ENCODE peak calls at places on chromosomes 6 and 20, in eight cellular contexts. N is suprapubic skin, J is endothelial cell of umbilical vein, D is pancreas, Z is PC-3, Y is uterus, B is HCT116, I is ovary. K is an unnamed sample.

GRCh38 chr6:119119989-119120388 is 41.5 kb upstream of the FAM184A start:
- DNase-seq in N (no peak), J (no peak), D (no peak), Z (peak; percentile 15), Y (no peak), B (no peak), I (no peak), K (no peak)

GRCh38 chr6:39451831-39452230 is 129.3 kb upstream of the KCNK16 start:
- DNase-seq in N (no peak), J (no peak), D (no peak), Z (peak; percentile 6), Y (no peak), B (peak; percentile 12), I (no peak), K (no peak)

GRCh38 chr6:110180228-110181008 is at the start of gene CDC40:
- DNase-seq in N (peak; percentile 83), J (no peak), D (peak; percentile 73), Z (no peak), Y (peak; percentile 58), B (no peak), I (peak; percentile 72), K (no peak)

GRCh38 chr6:140225587-140226438 is 851.4 kb upstream of the CITED2 start:
- DNase-seq in N (no peak), J (peak; percentile 81), D (no peak), Z (peak; percentile 11), Y (no peak), B (no peak), I (no peak), K (no peak)

GRCh38 chr6:130680118-130680517 is 147.1 kb upstream of the SMLR1 start:
- DNase-seq in N (no peak), J (no peak), D (no peak), Z (no peak), Y (no peak), B (no peak), I (no peak), K (no peak)

GRCh38 chr20:50540620-50541605 is 30.7 kb downstream of the PTPN1 start:
- DNase-seq in N (no peak), J (peak; percentile 94), D (no peak), Z (peak; percentile 78), Y (no peak), B (peak; percentile 91), I (no peak), K (peak; percentile 52)

GRCh38 chr6:3061501-3061941 is 6.8 kb upstream of the RIPK1 start:
- DNase-seq in N (no peak), J (no peak), D (no peak), Z (peak; percentile 93), Y (no peak), B (no peak), I (no peak), K (no peak)

GRCh38 chr6:38827024-38827423 is 111.9 kb downstream of the DNAH8 start:
- DNase-seq in N (no peak), J (no peak), D (no peak), Z (no peak), Y (no peak), B (no peak), I (no peak), K (no peak)

GRCh38 chr6:157764346-157765068 is 58.5 kb upstream of the SNX9 start:
- DNase-seq in N (peak; percentile 94), J (peak; percentile 99), D (peak; percentile 66), Z (peak; percentile 95), Y (peak; percentile 90), B (peak; percentile 91), I (peak; percentile 61), K (peak; percentile 100)

DNA sequence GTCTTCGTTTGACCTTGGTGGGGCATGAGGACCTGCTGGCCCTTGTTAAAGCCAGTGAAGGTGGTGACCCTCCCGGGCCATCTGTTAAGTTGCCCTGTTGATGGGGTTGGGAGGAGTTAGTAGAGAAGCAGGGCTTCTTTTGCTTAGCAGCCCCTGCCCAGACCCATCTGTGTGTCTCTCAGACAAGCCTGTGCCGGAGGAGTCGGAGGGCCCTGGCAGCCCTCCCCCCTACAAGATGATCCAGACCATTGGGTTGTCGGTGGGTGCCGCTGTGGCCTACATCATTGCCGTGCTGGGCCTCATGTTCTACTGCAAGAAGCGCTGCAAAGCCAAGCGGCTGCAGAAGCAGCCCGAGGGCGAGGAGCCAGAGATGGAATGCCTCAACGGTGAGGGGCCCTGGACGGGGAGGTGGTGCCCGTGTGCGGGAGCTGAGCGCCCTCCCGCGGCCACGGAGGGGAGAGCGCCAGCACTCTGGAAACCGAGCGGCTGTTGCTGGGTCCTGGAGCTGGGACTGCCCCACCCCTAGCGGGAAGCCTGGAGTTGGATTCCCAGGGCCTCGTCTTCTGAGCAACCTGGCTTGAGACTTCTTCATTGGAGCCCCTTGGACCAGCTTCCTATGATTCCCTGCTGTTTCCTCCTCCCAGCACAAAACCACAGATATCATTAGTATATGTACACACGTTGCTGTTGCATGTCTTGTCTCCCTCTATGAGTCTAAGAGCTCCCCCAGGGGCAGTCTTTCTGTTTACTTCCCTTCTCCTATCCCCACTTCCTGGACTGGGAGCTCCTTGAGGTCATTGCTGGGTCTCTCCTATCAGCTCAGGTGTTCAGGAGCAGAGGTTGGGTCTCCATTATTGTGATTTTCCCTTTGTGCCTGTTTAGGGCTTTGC is 27.6 kb upstream of the SRF start:
- DNase-seq in N (peak; percentile 89), J (peak; percentile 84), D (peak; percentile 92), Z (peak; percentile 91), Y (peak; percentile 94), B (peak; percentile 24), I (peak; percentile 97), K (peak; percentile 74)
- H3K4me3 ChIP-seq in N (no peak overlapping the region), J (no peak overlapping the region), D (no peak overlapping the region), Z (no peak overlapping the region), Y (no peak overlapping the region), B (no peak overlapping the region), I (no peak overlapping the region), K (no peak overlapping the region)

GRCh38 chr6:22071655-22072054 is 225.2 kb downstream of the PRL start:
- DNase-seq in N (no peak), J (peak; percentile 89), D (no peak), Z (no peak), Y (peak; percentile 43), B (no peak), I (peak; percentile 62), K (peak; percentile 22)
- H3K4me3 ChIP-seq in N (no peak overlapping the region), J (peak overlapping the region; percentile 45), D (no peak overlapping the region), Z (no peak overlapping the region), Y (peak overlapping the region; percentile 13), B (no peak overlapping the region), I (no peak overlapping the region), K (no peak overlapping the region)

DNA sequence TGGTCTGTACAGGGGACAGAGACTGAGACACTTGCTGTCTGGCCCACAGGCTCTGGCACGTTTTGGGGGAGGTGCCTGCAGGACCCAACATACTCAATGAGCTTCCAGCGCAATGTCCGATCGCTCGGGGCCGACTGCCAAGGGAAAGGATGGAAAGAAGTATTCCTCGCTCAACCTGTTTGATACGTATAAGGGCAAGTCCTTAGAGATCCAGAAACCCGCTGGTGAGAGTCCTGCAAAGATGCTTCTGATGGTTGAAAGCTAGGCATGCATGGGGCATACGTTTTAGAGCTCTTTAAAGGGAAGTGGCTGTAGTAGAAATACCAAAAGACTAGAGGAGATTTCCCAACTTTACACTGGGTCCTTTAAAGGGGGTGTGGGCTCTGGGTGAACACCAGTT is 2.2 kb downstream of the PRRC2A start:
- DNase-seq in N (no peak), J (no peak), D (no peak), Z (peak; percentile 60), Y (no peak), B (no peak), I (no peak), K (no peak)
- H3K4me3 ChIP-seq in N (peak overlapping the region; percentile 65), J (peak overlapping the region; percentile 95), D (no peak overlapping the region), Z (peak overlapping the region; percentile 99), Y (no peak overlapping the region), B (no peak overlapping the region), I (no peak overlapping the region), K (peak overlapping the region; percentile 54)

GRCh38 chr6:32609731-32610640 is 20.3 kb upstream of the HLA-DRB1 start:
- DNase-seq in N (no peak), J (peak; percentile 96), D (no peak), Z (peak; percentile 98), Y (no peak), B (peak; percentile 94), I (no peak), K (peak; percentile 80)
- H3K4me3 ChIP-seq in N (no peak overlapping the region), J (no peak overlapping the region), D (no peak overlapping the region), Z (peak overlapping the region; percentile 38), Y (no peak overlapping the region), B (peak overlapping the region; percentile 58), I (no peak overlapping the region), K (no peak overlapping the region)

GRCh38 chr6:71675386-71675785 is 211.0 kb upstream of the RIMS1 start:
- DNase-seq in N (no peak), J (no peak), D (no peak), Z (no peak), Y (no peak), B (no peak), I (no peak), K (no peak)
- H3K4me3 ChIP-seq in N (no peak overlapping the region), J (no peak overlapping the region), D (no peak overlapping the region), Z (no peak overlapping the region), Y (no peak overlapping the region), B (no peak overlapping the region), I (no peak overlapping the region), K (no peak overlapping the region)

GRCh38 chr20:61588356-61589054 is 336.4 kb downstream of the CDH4 start:
- DNase-seq in N (no peak), J (no peak), D (no peak), Z (no peak), Y (no peak), B (no peak), I (no peak), K (peak; percentile 20)
- H3K4me3 ChIP-seq in N (no peak overlapping the region), J (no peak overlapping the region), D (no peak overlapping the region), Z (no peak overlapping the region), Y (no peak overlapping the region), B (no peak overlapping the region), I (no peak overlapping the region), K (peak overlapping the region; percentile 8)

GRCh38 chr20:64101731-64102621 is 5.4 kb downstream of the NPBWR2 start:
- DNase-seq in N (no peak), J (peak; percentile 21), D (peak; percentile 92), Z (peak; percentile 59), Y (no peak), B (no peak), I (peak; percentile 27), K (no peak)
- H3K4me3 ChIP-seq in N (peak overlapping the region; percentile 46), J (no peak overlapping the region), D (peak overlapping the region; percentile 33), Z (peak overlapping the region; percentile 64), Y (no peak overlapping the region), B (peak overlapping the region; percentile 68), I (no peak overlapping the region), K (no peak overlapping the region)

K was measured in HFF-Myc.